ENCODE peak calls at places on chromosome 21, in six cellular contexts. One of them, this sample, is unnamed.

GRCh38 chr21:34306246-34306645 is 57.6 kb upstream of the KCNE2 start:
- DNase-seq in CD4-positive, alpha-beta T cell: no peak
- DNase-seq in endothelial cell: no peak
- DNase-seq in epithelial cell of esophagus: no peak
- DNase-seq in A549: no peak
- DNase-seq in astrocyte of the spinal cord: no peak
- DNase-seq in this sample: no peak

GRCh38 chr21:33112670-33113596 is 43.0 kb downstream of the OLIG1 start:
- DNase-seq in astrocyte of the spinal cord: no peak
- DNase-seq in epithelial cell of esophagus: no peak
- DNase-seq in CD4-positive, alpha-beta T cell: no peak
- DNase-seq in endothelial cell: no peak
- DNase-seq in A549: no peak
- DNase-seq in this sample: no peak

GRCh38 chr21:34882719-34883131 is 166.4 kb downstream of the RUNX1 start:
- DNase-seq in astrocyte of the spinal cord: peak; percentile 23
- DNase-seq in A549: no peak
- DNase-seq in endothelial cell: no peak
- DNase-seq in epithelial cell of esophagus: no peak
- DNase-seq in CD4-positive, alpha-beta T cell: no peak
- DNase-seq in this sample: no peak

GRCh38 chr21:25039461-25040380 is 567.6 kb downstream of the MRPL39 start:
- DNase-seq in epithelial cell of esophagus: no peak
- DNase-seq in CD4-positive, alpha-beta T cell: no peak
- DNase-seq in astrocyte of the spinal cord: peak; percentile 65
- DNase-seq in A549: no peak
- DNase-seq in endothelial cell: no peak
- DNase-seq in this sample: no peak

GRCh38 chr21:34801519-34802132 is 132.8 kb downstream of the CLIC6 start:
- DNase-seq in astrocyte of the spinal cord: no peak
- DNase-seq in epithelial cell of esophagus: peak; percentile 42
- DNase-seq in endothelial cell: peak; percentile 28
- DNase-seq in CD4-positive, alpha-beta T cell: no peak
- DNase-seq in A549: peak; percentile 22
- DNase-seq in this sample: no peak

GRCh38 chr21:33396966-33397365 is 6.2 kb upstream of the IFNGR2 start:
- DNase-seq in astrocyte of the spinal cord: peak; percentile 86
- DNase-seq in epithelial cell of esophagus: peak; percentile 40
- DNase-seq in CD4-positive, alpha-beta T cell: no peak
- DNase-seq in endothelial cell: no peak
- DNase-seq in A549: no peak
- DNase-seq in this sample: no peak

GRCh38 chr21:29092102-29092959 is 18.9 kb upstream of the CCT8 start:
- DNase-seq in CD4-positive, alpha-beta T cell: no peak
- DNase-seq in A549: no peak
- DNase-seq in astrocyte of the spinal cord: peak; percentile 68
- DNase-seq in endothelial cell: no peak
- DNase-seq in epithelial cell of esophagus: no peak
- DNase-seq in this sample: no peak

GRCh38 chr21:36554411-36555157 is 74.7 kb upstream of the CLDN14 start:
- DNase-seq in CD4-positive, alpha-beta T cell: no peak
- DNase-seq in epithelial cell of esophagus: no peak
- DNase-seq in endothelial cell: no peak
- DNase-seq in astrocyte of the spinal cord: no peak
- DNase-seq in A549: no peak
- DNase-seq in this sample: no peak

GRCh38 chr21:36745459-36745858 is 46.5 kb downstream of the SIM2 start:
- DNase-seq in CD4-positive, alpha-beta T cell: no peak
- DNase-seq in A549: no peak
- DNase-seq in astrocyte of the spinal cord: no peak
- DNase-seq in endothelial cell: no peak
- DNase-seq in epithelial cell of esophagus: no peak
- DNase-seq in this sample: no peak

GRCh38 chr21:38298833-38299232 is 42.0 kb downstream of the KCNJ15 start:
- DNase-seq in epithelial cell of esophagus: no peak
- DNase-seq in endothelial cell: no peak
- DNase-seq in astrocyte of the spinal cord: no peak
- DNase-seq in CD4-positive, alpha-beta T cell: no peak
- DNase-seq in A549: no peak
- DNase-seq in this sample: no peak

GRCh38 chr21:38258803-38259485 is 2.2 kb downstream of the KCNJ15 start:
- DNase-seq in endothelial cell: no peak
- DNase-seq in CD4-positive, alpha-beta T cell: no peak
- DNase-seq in epithelial cell of esophagus: peak; percentile 49
- DNase-seq in astrocyte of the spinal cord: peak; percentile 66
- DNase-seq in A549: peak; percentile 17
- DNase-seq in this sample: no peak

GRCh38 chr21:38796426-38796825 is 9.3 kb upstream of the ETS2 start:
- DNase-seq in endothelial cell: no peak
- DNase-seq in A549: no peak
- DNase-seq in epithelial cell of esophagus: peak; percentile 71
- DNase-seq in CD4-positive, alpha-beta T cell: no peak
- DNase-seq in astrocyte of the spinal cord: peak; percentile 68
- DNase-seq in this sample: no peak

GRCh38 chr21:42560517-42561179 is 47.0 kb downstream of the SLC37A1 start:
- DNase-seq in astrocyte of the spinal cord: no peak
- DNase-seq in A549: no peak
- DNase-seq in endothelial cell: no peak
- DNase-seq in epithelial cell of esophagus: no peak
- DNase-seq in CD4-positive, alpha-beta T cell: no peak
- DNase-seq in this sample: no peak

GRCh38 chr21:42722808-42723470 is 69.5 kb downstream of the PDE9A start:
- DNase-seq in astrocyte of the spinal cord: no peak
- DNase-seq in A549: no peak
- DNase-seq in endothelial cell: no peak
- DNase-seq in CD4-positive, alpha-beta T cell: no peak
- DNase-seq in epithelial cell of esophagus: no peak
- DNase-seq in this sample: no peak

GRCh38 chr21:34630536-34631143 is 15.7 kb upstream of the RCAN1 start:
- DNase-seq in astrocyte of the spinal cord: peak; percentile 60
- DNase-seq in endothelial cell: peak; percentile 39
- DNase-seq in CD4-positive, alpha-beta T cell: no peak
- DNase-seq in A549: peak; percentile 41
- DNase-seq in epithelial cell of esophagus: peak; percentile 64
- DNase-seq in this sample: no peak

GRCh38 chr21:33229776-33230517 is at the start of gene IFNAR2:
- DNase-seq in CD4-positive, alpha-beta T cell: peak; percentile 61
- DNase-seq in endothelial cell: peak; percentile 86
- DNase-seq in A549: peak; percentile 72
- DNase-seq in epithelial cell of esophagus: peak; percentile 58
- DNase-seq in astrocyte of the spinal cord: peak; percentile 38
- DNase-seq in this sample: peak; percentile 75

GRCh38 chr21:34606051-34606450 is 8.9 kb downstream of the RCAN1 start:
- DNase-seq in A549: no peak
- DNase-seq in epithelial cell of esophagus: no peak
- DNase-seq in astrocyte of the spinal cord: no peak
- DNase-seq in CD4-positive, alpha-beta T cell: no peak
- DNase-seq in endothelial cell: no peak
- DNase-seq in this sample: no peak

GRCh38 chr21:36835383-36835795 is 131.1 kb downstream of the HLCS start:
- DNase-seq in epithelial cell of esophagus: no peak
- DNase-seq in endothelial cell: no peak
- DNase-seq in A549: no peak
- DNase-seq in astrocyte of the spinal cord: no peak
- DNase-seq in CD4-positive, alpha-beta T cell: no peak
- DNase-seq in this sample: no peak

GRCh38 chr21:29418813-29419212 is 120.1 kb downstream of the BACH1 start:
- DNase-seq in epithelial cell of esophagus: no peak
- DNase-seq in CD4-positive, alpha-beta T cell: no peak
- DNase-seq in astrocyte of the spinal cord: no peak
- DNase-seq in endothelial cell: no peak
- DNase-seq in A549: no peak
- DNase-seq in this sample: no peak

GRCh38 chr21:37005548-37006242 is 807 bp upstream of the RIPPLY3 start:
- DNase-seq in CD4-positive, alpha-beta T cell: no peak
- DNase-seq in A549: no peak
- DNase-seq in endothelial cell: no peak
- DNase-seq in epithelial cell of esophagus: no peak
- DNase-seq in astrocyte of the spinal cord: no peak
- DNase-seq in this sample: no peak

GRCh38 chr21:31471865-31472264 is 127.8 kb upstream of the TIAM1 start:
- DNase-seq in astrocyte of the spinal cord: no peak
- DNase-seq in CD4-positive, alpha-beta T cell: no peak
- DNase-seq in A549: no peak
- DNase-seq in endothelial cell: no peak
- DNase-seq in epithelial cell of esophagus: no peak
- DNase-seq in this sample: no peak

GRCh38 chr21:31684918-31685317 is 25.4 kb downstream of the SOD1 start:
- DNase-seq in astrocyte of the spinal cord: no peak
- DNase-seq in endothelial cell: no peak
- DNase-seq in A549: no peak
- DNase-seq in CD4-positive, alpha-beta T cell: no peak
- DNase-seq in epithelial cell of esophagus: no peak
- DNase-seq in this sample: no peak

GRCh38 chr21:25898671-25899070 is 163.9 kb downstream of the GABPA start:
- DNase-seq in CD4-positive, alpha-beta T cell: no peak
- DNase-seq in astrocyte of the spinal cord: no peak
- DNase-seq in A549: no peak
- DNase-seq in endothelial cell: no peak
- DNase-seq in epithelial cell of esophagus: peak; percentile 49
- DNase-seq in this sample: no peak

GRCh38 chr21:16078382-16078781 is 348.6 kb downstream of the USP25 start:
- DNase-seq in astrocyte of the spinal cord: no peak
- DNase-seq in endothelial cell: no peak
- DNase-seq in CD4-positive, alpha-beta T cell: no peak
- DNase-seq in epithelial cell of esophagus: no peak
- DNase-seq in A549: no peak
- DNase-seq in this sample: no peak

GRCh38 chr21:25459993-25460392 is 147.3 kb downstream of the MRPL39 start:
- DNase-seq in CD4-positive, alpha-beta T cell: no peak
- DNase-seq in A549: no peak
- DNase-seq in epithelial cell of esophagus: no peak
- DNase-seq in astrocyte of the spinal cord: no peak
- DNase-seq in endothelial cell: no peak
- DNase-seq in this sample: no peak

GRCh38 chr21:36845070-36845469 is 121.4 kb downstream of the HLCS start:
- DNase-seq in endothelial cell: no peak
- DNase-seq in A549: no peak
- DNase-seq in epithelial cell of esophagus: no peak
- DNase-seq in astrocyte of the spinal cord: no peak
- DNase-seq in CD4-positive, alpha-beta T cell: no peak
- DNase-seq in this sample: no peak

GRCh38 chr21:31142600-31142999 is 104.3 kb upstream of the KRTAP19-8 start:
- DNase-seq in CD4-positive, alpha-beta T cell: peak; percentile 35
- DNase-seq in A549: no peak
- DNase-seq in astrocyte of the spinal cord: no peak
- DNase-seq in endothelial cell: peak; percentile 21
- DNase-seq in epithelial cell of esophagus: no peak
- DNase-seq in this sample: no peak

DNA sequence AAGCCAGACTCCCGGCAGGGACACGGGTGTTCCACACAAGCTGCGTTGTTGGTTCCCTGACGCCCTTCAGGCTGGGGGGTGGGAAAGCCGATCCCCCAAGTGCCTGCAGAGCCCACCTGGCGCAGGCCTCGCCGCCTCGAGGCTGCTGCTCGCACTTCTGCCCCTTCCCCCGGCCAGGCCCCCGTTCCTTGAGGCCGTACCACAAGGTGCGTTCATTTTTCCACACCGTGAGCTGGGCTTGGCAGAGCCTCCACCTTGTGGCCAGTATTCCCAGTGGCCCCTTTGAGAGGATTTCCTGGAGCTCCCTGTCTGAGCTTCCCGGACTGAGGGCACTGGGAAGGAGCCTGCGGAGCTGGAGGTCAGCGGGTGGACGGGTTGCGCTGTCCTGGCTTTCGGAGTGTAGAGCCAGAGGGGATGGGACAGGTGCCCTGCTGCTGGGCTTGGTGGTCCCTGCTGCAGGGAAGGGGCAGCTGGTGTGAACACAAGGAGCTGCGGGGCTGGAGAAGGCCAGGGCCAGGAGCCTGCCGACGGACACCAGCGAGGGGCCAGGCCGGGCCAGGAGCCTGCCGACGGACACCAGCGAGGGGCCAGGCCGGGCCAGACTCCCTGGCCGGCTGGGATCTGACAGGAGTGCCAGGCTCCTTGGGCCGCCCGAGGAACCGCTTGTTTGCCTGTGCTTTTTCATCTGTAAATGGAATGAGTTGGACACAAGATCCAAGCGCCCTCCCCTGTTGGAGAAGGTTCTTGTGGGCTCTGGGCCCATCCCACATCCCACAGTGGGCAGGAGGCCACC is 18.4 kb downstream of the PDXK start:
- DNase-seq in epithelial cell of esophagus: no peak
- DNase-seq in A549: no peak
- DNase-seq in CD4-positive, alpha-beta T cell: no peak
- DNase-seq in endothelial cell: no peak
- DNase-seq in astrocyte of the spinal cord: no peak
- DNase-seq in this sample: no peak
- TF ChIP-seq CTCF in epithelial cell of esophagus: no peak
- TF ChIP-seq CTCF in A549: no peak
- TF ChIP-seq CTCF in CD4-positive, alpha-beta T cell: no peak
- TF ChIP-seq CTCF in endothelial cell: no peak
- TF ChIP-seq CTCF in astrocyte of the spinal cord: no peak
- TF ChIP-seq CTCF in this sample: no peak

GRCh38 chr21:45102391-45102932 is 28.1 kb downstream of the ADARB1 start:
- DNase-seq in A549: peak; percentile 37
- DNase-seq in CD4-positive, alpha-beta T cell: no peak
- DNase-seq in astrocyte of the spinal cord: no peak
- DNase-seq in epithelial cell of esophagus: peak; percentile 70
- DNase-seq in endothelial cell: no peak
- DNase-seq in this sample: no peak
- TF ChIP-seq CTCF in A549: peak; percentile 8
- TF ChIP-seq CTCF in CD4-positive, alpha-beta T cell: no peak
- TF ChIP-seq CTCF in astrocyte of the spinal cord: no peak
- TF ChIP-seq CTCF in epithelial cell of esophagus: peak; percentile 58
- TF ChIP-seq CTCF in endothelial cell: peak; percentile 35
- TF ChIP-seq CTCF in this sample: no peak

GRCh38 chr21:23968008-23968407 is 1639.3 kb downstream of the MRPL39 start:
- DNase-seq in CD4-positive, alpha-beta T cell: no peak
- DNase-seq in epithelial cell of esophagus: no peak
- DNase-seq in A549: no peak
- DNase-seq in astrocyte of the spinal cord: no peak
- DNase-seq in endothelial cell: no peak
- DNase-seq in this sample: no peak

GRCh38 chr21:23963454-23963853 is 1643.8 kb downstream of the MRPL39 start:
- DNase-seq in A549: no peak
- DNase-seq in CD4-positive, alpha-beta T cell: no peak
- DNase-seq in endothelial cell: no peak
- DNase-seq in epithelial cell of esophagus: peak; percentile 4
- DNase-seq in astrocyte of the spinal cord: peak; percentile 22
- DNase-seq in this sample: no peak

GRCh38 chr21:23968722-23969647 is 1638.3 kb downstream of the MRPL39 start:
- DNase-seq in astrocyte of the spinal cord: peak; percentile 14
- DNase-seq in epithelial cell of esophagus: no peak
- DNase-seq in endothelial cell: peak; percentile 66
- DNase-seq in A549: no peak
- DNase-seq in CD4-positive, alpha-beta T cell: peak; percentile 49
- DNase-seq in this sample: peak; percentile 46
- TF ChIP-seq CTCF in astrocyte of the spinal cord: peak; percentile 51
- TF ChIP-seq CTCF in epithelial cell of esophagus: peak; percentile 15
- TF ChIP-seq CTCF in endothelial cell: peak; percentile 44
- TF ChIP-seq CTCF in A549: no peak
- TF ChIP-seq CTCF in CD4-positive, alpha-beta T cell: peak; percentile 49
- TF ChIP-seq CTCF in this sample: peak; percentile 67

DNA sequence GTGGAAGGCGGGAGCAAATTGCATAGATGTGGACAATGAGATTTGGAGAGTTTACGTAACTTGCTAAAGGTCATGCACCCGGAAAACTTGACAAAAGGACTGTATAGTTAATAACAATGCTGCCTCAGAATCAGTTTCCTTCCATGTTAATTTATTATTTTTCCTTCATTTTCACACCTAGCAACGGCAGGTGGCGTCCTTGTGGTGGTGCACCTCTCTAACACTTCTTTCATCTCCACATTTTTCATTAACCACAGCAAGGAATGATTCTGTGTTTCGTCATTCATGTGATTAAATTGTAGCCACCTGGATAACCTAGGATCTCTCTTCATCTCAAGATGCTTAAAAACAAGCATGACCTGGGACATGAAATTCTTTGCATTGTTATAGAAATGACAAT is 2133.0 kb downstream of the NCAM2 start:
- DNase-seq in A549: no peak
- DNase-seq in astrocyte of the spinal cord: no peak
- DNase-seq in CD4-positive, alpha-beta T cell: no peak
- DNase-seq in endothelial cell: no peak
- DNase-seq in epithelial cell of esophagus: peak; percentile 0
- DNase-seq in this sample: no peak
- TF ChIP-seq CTCF in A549: no peak
- TF ChIP-seq CTCF in astrocyte of the spinal cord: no peak
- TF ChIP-seq CTCF in CD4-positive, alpha-beta T cell: no peak
- TF ChIP-seq CTCF in endothelial cell: no peak
- TF ChIP-seq CTCF in epithelial cell of esophagus: no peak
- TF ChIP-seq CTCF in this sample: no peak

This sample was measured in natural killer cell.